ENCODE peak calls at places on chromosome 4, in seven cellular contexts. B, H, Q, O, Z, G and A are unnamed samples.
A peak's percentile ranks its signal among the peaks of the same experiment; 100 is the strongest.

GRCh38 chr4:126071346-126072333 is 756.9 kb downstream of the FAT4 start:
- DNase-seq in G (no peak), Z (no peak), O (no peak), H (peak; percentile 88), Q (no peak), B (peak; percentile 35), A (peak; percentile 38)

GRCh38 chr4:85498068-85498733 is 23.3 kb downstream of the ARHGAP24 start:
- DNase-seq in Z (peak; percentile 36), O (no peak), G (no peak), H (peak; percentile 69), B (peak; percentile 86), Q (peak; percentile 30), A (peak; percentile 44)

GRCh38 chr4:153816542-153816941 is 27.7 kb upstream of the SFRP2 start:
- DNase-seq in O (no peak), G (no peak), Z (no peak), H (no peak), Q (no peak), B (no peak), A (no peak)

GRCh38 chr4:6235012-6235411 is 34.6 kb upstream of the WFS1 start:
- DNase-seq in H (no peak), B (no peak), G (peak; percentile 14), O (no peak), Q (no peak), Z (peak; percentile 1), A (no peak)

GRCh38 chr4:63717384-63717783 is 691.9 kb downstream of the TECRL start:
- DNase-seq in H (no peak), B (no peak), G (no peak), Z (no peak), Q (no peak), O (no peak), A (no peak)

GRCh38 chr4:140252144-140252741 is 98.3 kb upstream of the MAML3 start:
- DNase-seq in Z (no peak), H (peak; percentile 9), O (peak; percentile 72), B (peak; percentile 57), Q (no peak), G (no peak), A (no peak)

GRCh38 chr4:170529760-170530440 is 440.1 kb upstream of the AADAT start:
- DNase-seq in O (no peak), Q (no peak), G (no peak), Z (no peak), H (no peak), B (no peak), A (peak; percentile 5)

GRCh38 chr4:114136067-114136466 is 156.6 kb upstream of the ARSJ start:
- DNase-seq in Q (no peak), O (no peak), H (peak; percentile 17), B (no peak), Z (no peak), G (no peak), A (no peak)

GRCh38 chr4:19547463-19547862 is 704.2 kb upstream of the SLIT2 start:
- DNase-seq in G (no peak), O (no peak), B (no peak), Q (no peak), H (no peak), Z (no peak), A (no peak)

GRCh38 chr4:166675411-166675810 is 558.9 kb downstream of the SPOCK3 start:
- DNase-seq in H (peak; percentile 81), O (no peak), Q (no peak), Z (no peak), B (no peak), G (no peak), A (peak; percentile 65)

GRCh38 chr4:43992552-43992951 is 456.1 kb downstream of the KCTD8 start:
- DNase-seq in O (no peak), G (no peak), B (no peak), H (no peak), Z (no peak), Q (no peak), A (no peak)

GRCh38 chr4:73068496-73069337 is 799 bp downstream of the COX18 start:
- DNase-seq in G (no peak), Z (no peak), B (no peak), O (no peak), H (peak; percentile 29), Q (no peak), A (peak; percentile 11)

GRCh38 chr4:16109256-16109655 is 25.4 kb upstream of the PROM1 start:
- DNase-seq in G (no peak), O (no peak), Q (no peak), H (no peak), B (no peak), Z (no peak), A (no peak)

GRCh38 chr4:80307183-80307735 is 28.3 kb upstream of the CFAP299 start:
- DNase-seq in G (no peak), Q (no peak), B (no peak), Z (no peak), O (no peak), H (peak; percentile 85), A (peak; percentile 41)

GRCh38 chr4:35228318-35228717 is 1016.0 kb downstream of the ARAP2 start:
- DNase-seq in B (no peak), O (no peak), G (no peak), Q (no peak), H (no peak), Z (no peak), A (no peak)

GRCh38 chr4:70559216-70559830 is 32.7 kb upstream of the AMBN start:
- DNase-seq in Q (no peak), Z (no peak), B (no peak), O (no peak), G (peak; percentile 54), H (peak; percentile 12), A (peak; percentile 28)

GRCh38 chr4:172142331-172142738 is 329.1 kb downstream of the GALNTL6 start:
- DNase-seq in H (peak; percentile 59), O (no peak), G (no peak), Z (no peak), B (no peak), Q (no peak), A (no peak)
- TF ChIP-seq CTCF in H (no peak), O (no peak), G (no peak), Z (no peak), B (no peak), Q (no peak), A (no peak)

DNA sequence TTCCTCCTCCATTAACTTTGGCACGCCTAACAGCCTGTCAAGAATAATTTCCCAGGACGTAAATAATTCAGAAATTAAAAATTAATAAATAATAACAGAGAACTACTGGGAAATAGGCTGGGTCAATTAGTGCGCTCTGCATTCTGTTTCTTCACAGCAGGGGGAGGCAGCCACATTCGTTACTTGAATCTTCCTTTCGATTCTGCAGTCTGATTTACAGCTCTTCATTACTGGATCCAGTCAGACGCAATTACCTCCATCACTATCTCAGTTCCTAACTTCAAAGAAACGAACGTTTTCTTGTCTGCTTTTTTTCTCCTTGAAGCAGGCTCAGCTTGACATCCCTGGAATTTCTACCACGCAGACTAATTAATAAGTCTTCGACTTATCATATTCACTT is 9.0 kb upstream of the RPL34 start:
- DNase-seq in Q (no peak), G (no peak), H (no peak), Z (no peak), B (no peak), O (no peak), A (no peak)
- TF ChIP-seq CTCF in Q (no peak), G (no peak), H (no peak), Z (no peak), B (no peak), O (no peak), A (peak; percentile 46)

GRCh38 chr4:7929530-7929951 is 10.1 kb downstream of the AFAP1 start:
- DNase-seq in B (peak; percentile 61), O (no peak), Q (no peak), G (no peak), Z (no peak), H (no peak), A (no peak)
- TF ChIP-seq CTCF in B (no peak), O (no peak), Q (no peak), G (no peak), Z (no peak), H (no peak), A (no peak)

DNA sequence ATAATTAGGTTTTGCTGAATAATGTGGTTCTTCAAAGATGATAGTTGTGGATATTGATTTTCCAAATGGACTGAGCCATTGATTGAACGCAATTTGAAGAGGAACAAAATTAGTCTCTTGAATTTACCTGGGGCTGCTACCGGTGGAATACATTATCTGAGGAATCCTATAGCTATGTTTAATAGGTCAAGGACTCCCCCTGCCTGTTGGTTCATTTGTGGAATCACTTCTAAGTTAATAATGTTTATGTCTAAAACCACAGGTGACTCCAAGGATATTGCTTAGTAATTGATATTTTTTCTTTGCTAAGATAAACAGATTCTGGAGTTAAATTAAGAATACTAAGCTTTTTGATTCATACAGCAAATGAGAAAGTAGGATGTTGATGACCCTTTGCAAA is 576.0 kb upstream of the PABPC4L start:
- DNase-seq in Q (no peak), O (no peak), G (no peak), H (no peak), Z (no peak), B (no peak), A (no peak)
- TF ChIP-seq CTCF in Q (no peak), O (peak; percentile 20), G (no peak), H (peak; percentile 14), Z (peak; percentile 20), B (no peak), A (no peak)

DNA sequence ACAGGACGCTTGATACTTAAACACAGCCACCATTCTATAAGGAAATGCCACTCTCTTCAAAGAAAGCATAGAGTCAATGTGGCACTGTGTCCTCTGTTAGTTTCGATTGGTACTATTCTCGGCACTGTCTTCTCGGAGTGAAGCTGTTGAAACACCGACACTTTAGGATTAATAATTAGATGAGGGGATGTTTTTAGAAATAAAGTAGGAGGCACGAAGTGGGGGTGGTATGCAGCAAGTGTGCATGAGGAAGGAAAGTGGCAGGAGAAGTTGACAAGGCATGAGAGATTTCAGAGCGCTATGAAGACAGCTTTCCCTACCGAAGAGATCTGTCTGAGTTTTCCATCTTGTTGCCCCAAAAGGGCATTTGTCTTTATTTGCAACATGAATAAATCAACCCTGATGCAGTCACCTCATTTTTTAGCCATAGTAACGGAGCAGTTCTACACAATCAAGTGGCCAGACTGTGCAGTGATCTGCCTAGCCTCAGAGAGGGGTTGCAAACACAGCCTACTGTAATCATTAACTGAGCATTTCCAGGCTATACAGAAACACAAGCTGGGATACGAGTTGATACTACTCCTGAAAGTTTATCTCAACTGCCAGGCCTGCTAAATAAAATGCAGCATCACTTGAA is 8.3 kb downstream of the GPRIN3 start:
- DNase-seq in H (no peak), Q (no peak), B (no peak), O (no peak), G (no peak), Z (no peak), A (no peak)
- TF ChIP-seq CTCF in H (no peak), Q (no peak), B (no peak), O (no peak), G (no peak), Z (no peak), A (no peak)

DNA sequence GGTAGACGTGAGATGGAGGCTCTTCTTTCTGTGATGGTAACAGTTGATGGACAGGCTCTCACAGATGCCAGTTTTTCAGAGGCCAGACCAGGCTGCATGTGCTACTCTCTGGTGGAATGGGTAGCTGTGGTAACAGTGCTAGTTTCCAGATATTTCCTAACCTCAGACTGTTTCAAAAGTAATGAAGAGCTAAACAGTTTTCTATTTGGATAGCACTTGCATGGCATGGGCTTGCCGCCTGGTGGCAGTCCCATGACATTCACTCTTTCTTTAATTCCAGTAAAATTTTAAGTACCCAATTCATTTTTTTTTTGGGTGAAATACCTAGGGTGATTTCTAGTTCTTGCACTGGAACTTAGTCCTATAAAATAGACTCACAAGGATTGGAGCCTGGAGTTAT is 220.2 kb upstream of the MAD2L1 start:
- DNase-seq in Q (no peak), G (no peak), B (no peak), Z (no peak), H (no peak), O (no peak), A (no peak)
- TF ChIP-seq CTCF in Q (no peak), G (no peak), B (peak; percentile 9), Z (no peak), H (no peak), O (no peak), A (peak; percentile 44)

GRCh38 chr4:98928505-98929340 is at the start of gene EIF4E:
- DNase-seq in O (peak; percentile 99), Z (peak; percentile 96), Q (peak; percentile 94), G (peak; percentile 98), B (peak; percentile 99), H (peak; percentile 97), A (peak; percentile 99)
- TF ChIP-seq CTCF in O (peak; percentile 6), Z (no peak), Q (no peak), G (no peak), B (no peak), H (no peak), A (peak; percentile 15)